ENCODE peak calls at places on chromosomes 13 and 19, in seven cellular contexts. O, T, B, E, J, U and K are unnamed samples.

GRCh38 chr13:42788601-42789000 is 7.2 kb downstream of the FAM216B start:
- DNase-seq in O (no peak), T (no peak), B (no peak), E (no peak), J (no peak), U (no peak), K (no peak)

GRCh38 chr19:17777840-17778620 is 16.9 kb upstream of the B3GNT3 start:
- DNase-seq in O (peak), T (peak), B (peak), E (peak), J (no peak), U (peak), K (no peak)

GRCh38 chr13:36818483-36819063 is 449 bp upstream of the RFXAP start:
- DNase-seq in O (no peak), T (no peak), B (peak), E (no peak), J (no peak), U (no peak), K (no peak)

GRCh38 chr19:18152444-18152816 is 533 bp upstream of the PIK3R2 start:
- DNase-seq in O (peak), T (peak), B (peak), E (peak), J (peak), U (peak), K (peak)

GRCh38 chr19:41352609-41353465 is 885 bp downstream of the TGFB1 start:
- DNase-seq in O (peak), T (peak), B (peak), E (peak), J (peak), U (peak), K (peak)

GRCh38 chr19:9914315-9915207 is 21.8 kb downstream of the OLFM2 start:
- DNase-seq in O (peak), T (peak), B (peak), E (peak), J (peak), U (peak), K (peak)

GRCh38 chr19:41302624-41303351 is 7.2 kb upstream of the CCDC97 start:
- DNase-seq in O (no peak), T (no peak), B (no peak), E (no peak), J (no peak), U (no peak), K (no peak)

GRCh38 chr19:39970424-39970673 is 616 bp upstream of the PSMC4 start:
- DNase-seq in O (no peak), T (peak), B (peak), E (peak), J (no peak), U (no peak), K (no peak)

GRCh38 chr19:57802269-57802668 is 12.4 kb downstream of the ZNF552 start:
- DNase-seq in O (peak), T (no peak), B (no peak), E (no peak), J (no peak), U (no peak), K (no peak)

GRCh38 chr13:20231839-20232555 is at the start of gene GJB6:
- DNase-seq in O (peak), T (no peak), B (peak), E (no peak), J (peak), U (peak), K (peak)

GRCh38 chr13:50910483-50910805 is 853 bp downstream of the RNASEH2B start:
- DNase-seq in O (peak), T (peak), B (peak), E (peak), J (peak), U (no peak), K (peak)

GRCh38 chr13:106796280-106797047 is 228.5 kb upstream of the ARGLU1 start:
- DNase-seq in O (peak), T (no peak), B (no peak), E (no peak), J (no peak), U (no peak), K (no peak)

GRCh38 chr19:40542197-40542859 is 34.3 kb upstream of the SHKBP1 start:
- DNase-seq in O (no peak), T (peak), B (no peak), E (peak), J (no peak), U (peak), K (no peak)

GRCh38 chr13:49584771-49585182 is 581 bp downstream of the RCBTB1 start:
- DNase-seq in O (peak), T (no peak), B (no peak), E (peak), J (no peak), U (no peak), K (no peak)

GRCh38 chr19:35383536-35383935 is 12.7 kb downstream of the GPR42 start:
- DNase-seq in O (no peak), T (no peak), B (no peak), E (no peak), J (no peak), U (no peak), K (no peak)

GRCh38 chr13:67224148-67224846 is 5.8 kb downstream of the PCDH9 start:
- DNase-seq in O (peak), T (peak), B (peak), E (peak), J (no peak), U (peak), K (peak)

GRCh38 chr13:50891206-50891605 is 18.4 kb upstream of the RNASEH2B start:
- DNase-seq in O (no peak), T (no peak), B (no peak), E (no peak), J (no peak), U (no peak), K (no peak)

GRCh38 chr13:101346942-101347728 is 69.2 kb downstream of the NALCN start:
- DNase-seq in O (no peak), T (peak), B (no peak), E (peak), J (no peak), U (no peak), K (no peak)

GRCh38 chr13:33775339-33776108 is 42.4 kb upstream of the RFC3 start:
- DNase-seq in O (peak), T (no peak), B (no peak), E (no peak), J (no peak), U (no peak), K (no peak)

GRCh38 chr13:28564030-28564429 is 69.1 kb upstream of the FLT1 start:
- DNase-seq in O (no peak), T (no peak), B (peak), E (no peak), J (no peak), U (no peak), K (peak)

GRCh38 chr19:46745521-46746280 is at the start of gene FKRP:
- DNase-seq in O (peak), T (no peak), B (no peak), E (no peak), J (no peak), U (peak), K (peak)

GRCh38 chr13:78420814-78421213 is 182.5 kb downstream of the POU4F1 start:
- DNase-seq in O (no peak), T (no peak), B (no peak), E (no peak), J (no peak), U (no peak), K (no peak)

GRCh38 chr13:104553156-104553555 is 1486.9 kb upstream of the SLC10A2 start:
- DNase-seq in O (no peak), T (no peak), B (no peak), E (peak), J (no peak), U (no peak), K (no peak)

GRCh38 chr19:48975947-48976847 is 11.1 kb downstream of the FTL start:
- DNase-seq in O (peak), T (no peak), B (no peak), E (peak), J (no peak), U (no peak), K (no peak)
- TF ChIP-seq CTCF in O (no peak), T (no peak), B (no peak), E (peak), J (no peak), U (peak), K (no peak)

DNA sequence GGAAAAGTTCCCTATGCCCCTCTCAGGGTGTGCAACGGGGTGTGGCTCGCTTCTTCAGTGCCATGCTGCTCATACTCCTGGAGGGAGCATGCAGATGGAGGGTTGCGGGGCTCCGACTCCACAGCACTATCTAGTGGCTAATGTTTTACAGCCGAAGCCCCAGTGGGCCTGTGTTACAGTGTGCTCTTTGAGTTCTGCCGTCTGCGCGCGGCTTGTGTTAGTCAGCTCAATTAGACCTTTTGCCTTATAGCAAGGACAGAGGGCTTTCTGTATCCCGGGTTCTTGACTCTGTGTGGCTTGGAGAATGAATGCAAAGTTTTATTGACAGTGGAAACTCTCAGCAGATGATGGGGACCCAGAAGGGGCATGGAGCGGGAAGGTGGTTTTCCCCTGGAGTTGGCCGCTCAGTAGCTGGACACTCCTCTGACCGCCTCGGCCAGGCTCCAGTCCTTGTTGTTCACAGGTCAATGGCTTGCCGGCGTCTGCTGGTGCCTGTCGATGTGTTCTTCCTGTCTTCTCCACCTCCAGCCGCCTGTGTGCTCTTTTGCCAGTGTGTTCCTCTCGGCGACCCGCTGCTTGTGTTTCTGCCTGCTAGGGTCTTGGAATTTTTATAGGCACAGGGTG is 383.4 kb downstream of the LMO7 start:
- DNase-seq in O (peak), T (no peak), B (no peak), E (no peak), J (peak), U (no peak), K (no peak)
- TF ChIP-seq CTCF in O (peak), T (no peak), B (no peak), E (peak), J (peak), U (no peak), K (no peak)

GRCh38 chr19:1569997-1570396 is 1.9 kb upstream of the MEX3D start:
- DNase-seq in O (no peak), T (no peak), B (no peak), E (no peak), J (no peak), U (no peak), K (no peak)
- TF ChIP-seq CTCF in O (no peak), T (no peak), B (no peak), E (no peak), J (no peak), U (no peak), K (no peak)

GRCh38 chr19:53076984-53077383 is 26.2 kb downstream of the ZNF160 start:
- DNase-seq in O (peak), T (peak), B (no peak), E (peak), J (peak), U (no peak), K (no peak)
- TF ChIP-seq CTCF in O (peak), T (peak), B (no peak), E (peak), J (peak), U (no peak), K (no peak)

DNA sequence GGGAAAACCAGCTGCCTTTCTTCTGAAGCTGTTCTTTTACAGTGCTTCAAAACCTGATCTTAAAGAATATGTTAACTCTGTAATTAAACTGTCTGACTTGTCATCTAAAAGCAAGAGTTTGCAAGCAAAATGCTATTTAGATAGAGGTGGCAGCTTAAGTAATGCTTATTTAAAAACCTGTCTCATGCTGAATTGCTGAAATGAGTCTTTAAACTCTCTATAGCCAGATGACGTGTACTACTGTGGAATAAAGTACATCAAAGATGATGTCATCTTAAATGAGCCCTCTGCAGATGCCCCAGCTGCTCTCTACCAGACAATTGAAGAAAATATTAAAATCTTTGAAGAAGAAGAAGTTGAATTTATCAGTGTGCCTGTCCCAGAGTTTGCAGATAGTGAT is 22.9 kb downstream of the ITM2B start:
- DNase-seq in O (no peak), T (no peak), B (no peak), E (no peak), J (no peak), U (no peak), K (no peak)
- TF ChIP-seq CTCF in O (no peak), T (no peak), B (no peak), E (no peak), J (no peak), U (no peak), K (no peak)